ENCODE peak calls at places on chromosomes 11 and 22, in nine cellular contexts. I, B, E, J, U, G, L, R and V are unnamed samples.

GRCh38 chr11:27926981-27927481 is 180.9 kb downstream of the KIF18A start:
- DNase-seq in I (no peak), B (peak), E (no peak), J (peak), U (no peak), G (no peak), L (no peak), R (no peak), V (no peak)

GRCh38 chr11:62727833-62728721 is at the start of gene TTC9C:
- DNase-seq in I (peak), B (peak), E (peak), J (peak), U (peak), G (peak), L (peak), R (peak), V (peak)

GRCh38 chr22:42069801-42070516 is 653 bp downstream of the NAGA start:
- DNase-seq in I (no peak), B (no peak), E (no peak), J (no peak), U (no peak), G (no peak), L (no peak), R (no peak), V (peak)

GRCh38 chr11:94418123-94418770 is 17.0 kb upstream of the GPR83 start:
- DNase-seq in I (no peak), B (no peak), E (no peak), J (no peak), U (no peak), G (no peak), L (no peak), R (no peak), V (no peak)

GRCh38 chr22:49814856-49815255 is 12.8 kb downstream of the BRD1 start:
- DNase-seq in I (no peak), B (no peak), E (no peak), J (no peak), U (no peak), G (no peak), L (no peak), R (no peak), V (no peak)

GRCh38 chr11:125949271-125950177 is 3.7 kb downstream of the VSIG10L2 start:
- DNase-seq in I (no peak), B (no peak), E (no peak), J (no peak), U (no peak), G (no peak), L (no peak), R (no peak), V (no peak)

GRCh38 chr11:110026823-110027626 is 66.2 kb upstream of the ZC3H12C start:
- DNase-seq in I (no peak), B (no peak), E (no peak), J (no peak), U (no peak), G (no peak), L (peak), R (no peak), V (peak)

GRCh38 chr22:46297151-46297819 is 615 bp downstream of the GTSE1 start:
- DNase-seq in I (no peak), B (peak), E (no peak), J (peak), U (peak), G (peak), L (no peak), R (peak), V (no peak)

GRCh38 chr11:8719260-8720190 is 36.9 kb downstream of the RPL27A start:
- DNase-seq in I (no peak), B (peak), E (no peak), J (peak), U (no peak), G (no peak), L (peak), R (peak), V (no peak)

GRCh38 chr11:47915407-47916137 is 64.8 kb upstream of the PTPRJ start:
- DNase-seq in I (no peak), B (no peak), E (no peak), J (no peak), U (peak), G (peak), L (no peak), R (no peak), V (no peak)

GRCh38 chr11:123478352-123478986 is 48.4 kb downstream of the GRAMD1B start:
- DNase-seq in I (peak), B (peak), E (no peak), J (peak), U (peak), G (no peak), L (peak), R (peak), V (no peak)

GRCh38 chr11:3006505-3007260 is 14.6 kb upstream of the NAP1L4 start:
- DNase-seq in I (no peak), B (no peak), E (no peak), J (no peak), U (no peak), G (no peak), L (no peak), R (no peak), V (no peak)

GRCh38 chr22:50420581-50420980 is 54.3 kb downstream of the SBF1 start:
- DNase-seq in I (no peak), B (no peak), E (no peak), J (no peak), U (no peak), G (no peak), L (no peak), R (no peak), V (no peak)

GRCh38 chr22:50189849-50190181 is 4.1 kb downstream of the TRABD start:
- DNase-seq in I (no peak), B (no peak), E (no peak), J (no peak), U (no peak), G (no peak), L (no peak), R (no peak), V (no peak)

GRCh38 chr11:124829986-124830385 is 29.8 kb upstream of the MSANTD2 start:
- DNase-seq in I (no peak), B (no peak), E (no peak), J (no peak), U (no peak), G (no peak), L (no peak), R (peak), V (no peak)

GRCh38 chr11:108237058-108237481 is 14.2 kb downstream of the ATM start:
- DNase-seq in I (no peak), B (no peak), E (no peak), J (no peak), U (no peak), G (no peak), L (no peak), R (no peak), V (no peak)

GRCh38 chr11:91078221-91078620 is 855.4 kb upstream of the CHORDC1 start:
- DNase-seq in I (no peak), B (no peak), E (no peak), J (no peak), U (no peak), G (no peak), L (no peak), R (no peak), V (no peak)

GRCh38 chr11:2928605-2929510 is at the start of gene PHLDA2:
- DNase-seq in I (peak), B (peak), E (peak), J (peak), U (peak), G (peak), L (no peak), R (peak), V (no peak)

GRCh38 chr22:19691007-19691720 is 23.1 kb upstream of the SEPTIN5 start:
- DNase-seq in I (no peak), B (no peak), E (no peak), J (no peak), U (no peak), G (no peak), L (no peak), R (no peak), V (no peak)

GRCh38 chr22:47406896-47407295 is 644.4 kb downstream of the TBC1D22A start:
- DNase-seq in I (no peak), B (no peak), E (no peak), J (no peak), U (no peak), G (no peak), L (no peak), R (no peak), V (no peak)

GRCh38 chr11:119421941-119422504 is 949 bp downstream of the THY1 start:
- DNase-seq in I (peak), B (no peak), E (no peak), J (no peak), U (peak), G (no peak), L (peak), R (peak), V (no peak)

GRCh38 chr11:11140510-11140909 is 212.5 kb downstream of the CSNK2A3 start:
- DNase-seq in I (no peak), B (no peak), E (no peak), J (no peak), U (no peak), G (no peak), L (no peak), R (no peak), V (no peak)

GRCh38 chr11:27673979-27674663 is 26.1 kb downstream of the BDNF start:
- DNase-seq in I (peak), B (peak), E (no peak), J (no peak), U (no peak), G (no peak), L (no peak), R (no peak), V (no peak)

GRCh38 chr11:9210224-9210921 is 54.8 kb downstream of the DENND5A start:
- DNase-seq in I (no peak), B (no peak), E (no peak), J (no peak), U (no peak), G (no peak), L (no peak), R (no peak), V (no peak)

GRCh38 chr22:23245045-23245798 is 64.9 kb downstream of the BCR start:
- DNase-seq in I (no peak), B (peak), E (no peak), J (peak), U (no peak), G (no peak), L (no peak), R (peak), V (no peak)

GRCh38 chr11:75402002-75402773 is 2.9 kb downstream of the RPS3 start:
- DNase-seq in I (no peak), B (no peak), E (no peak), J (no peak), U (no peak), G (no peak), L (no peak), R (no peak), V (no peak)

GRCh38 chr11:21866781-21867180 is 326.1 kb upstream of the ANO5 start:
- DNase-seq in I (peak), B (no peak), E (no peak), J (no peak), U (no peak), G (no peak), L (no peak), R (no peak), V (no peak)

GRCh38 chr11:44628730-44629361 is 63.4 kb downstream of the CD82 start:
- DNase-seq in I (no peak), B (no peak), E (no peak), J (no peak), U (no peak), G (no peak), L (no peak), R (no peak), V (peak)

GRCh38 chr11:75267171-75267970 is 26.8 kb downstream of the TPBGL start:
- DNase-seq in I (no peak), B (no peak), E (no peak), J (no peak), U (peak), G (no peak), L (no peak), R (no peak), V (no peak)

GRCh38 chr11:7573558-7574296 is 59.9 kb downstream of the PPFIBP2 start:
- DNase-seq in I (no peak), B (no peak), E (no peak), J (no peak), U (no peak), G (no peak), L (no peak), R (no peak), V (no peak)

GRCh38 chr11:3959015-3959917 is 103.8 kb downstream of the STIM1 start:
- DNase-seq in I (no peak), B (peak), E (no peak), J (peak), U (no peak), G (no peak), L (no peak), R (no peak), V (no peak)

GRCh38 chr11:134532921-134533421 is 120.9 kb upstream of the B3GAT1 start:
- DNase-seq in I (no peak), B (no peak), E (no peak), J (no peak), U (no peak), G (no peak), L (no peak), R (no peak), V (no peak)